ENCODE peak calls at places on chromosomes 11 and 22, in ten cellular contexts. I, V, O, W, R, G, F, P, M and A are unnamed samples.

GRCh38 chr11:76456571-76456970 is 11.8 kb downstream of the EMSY start:
- DNase-seq in M (no peak), P (no peak), W (no peak), I (no peak), O (no peak), R (no peak), V (no peak), F (peak), G (no peak), A (no peak)

GRCh38 chr11:118912742-118913410 is 12.8 kb downstream of the BCL9L start:
- DNase-seq in P (peak), G (no peak), M (no peak), I (no peak), R (no peak), F (peak), W (peak), V (no peak), O (no peak), A (peak)

GRCh38 chr22:41910050-41910598 is 4.8 kb downstream of the SHISA8 start:
- DNase-seq in R (no peak), G (no peak), W (peak), I (no peak), V (no peak), P (no peak), O (no peak), F (no peak), M (no peak), A (no peak)

GRCh38 chr11:6498121-6498520 is 1.0 kb downstream of the DNHD1 start:
- DNase-seq in I (no peak), O (no peak), G (no peak), R (peak), W (no peak), M (no peak), F (peak), V (no peak), P (peak), A (no peak)

GRCh38 chr11:77379253-77379652 is 77.8 kb upstream of the GDPD4 start:
- DNase-seq in V (no peak), F (peak), W (no peak), R (peak), O (no peak), P (peak), I (no peak), G (no peak), M (no peak), A (peak)

GRCh38 chr11:36350137-36350513 is 54.0 kb downstream of the PRR5L start:
- DNase-seq in M (no peak), P (no peak), R (no peak), G (no peak), W (no peak), F (no peak), O (no peak), V (no peak), I (no peak), A (no peak)

GRCh38 chr11:106668147-106668546 is 350.1 kb downstream of the GUCY1A2 start:
- DNase-seq in F (peak), O (no peak), P (peak), M (no peak), I (no peak), G (no peak), V (no peak), W (no peak), R (peak), A (peak)

GRCh38 chr22:22752199-22752555 is 107.8 kb downstream of the GGTLC2 start:
- DNase-seq in O (no peak), M (no peak), V (no peak), G (no peak), P (no peak), I (no peak), W (no peak), F (no peak), R (no peak), A (no peak)

GRCh38 chr22:49768511-49768910 is 59.2 kb downstream of the BRD1 start:
- DNase-seq in R (no peak), O (no peak), G (no peak), M (no peak), F (no peak), W (no peak), V (no peak), P (no peak), I (no peak), A (no peak)

GRCh38 chr11:36427079-36427478 is 83.0 kb downstream of the TRAF6 start:
- DNase-seq in P (peak), V (no peak), W (peak), I (no peak), R (no peak), G (no peak), O (no peak), M (no peak), F (no peak), A (no peak)

GRCh38 chr11:24661313-24661712 is 164.5 kb downstream of the LUZP2 start:
- DNase-seq in V (no peak), P (no peak), M (no peak), R (no peak), I (no peak), W (no peak), O (no peak), G (no peak), F (no peak), A (no peak)

GRCh38 chr11:15327786-15328231 is 213.1 kb downstream of the INSC start:
- DNase-seq in W (peak), G (peak), F (peak), V (peak), I (peak), P (peak), R (peak), M (no peak), O (peak), A (peak)

GRCh38 chr11:105177658-105178057 is 38.1 kb upstream of the CARD18 start:
- DNase-seq in G (no peak), V (no peak), R (peak), P (peak), O (no peak), F (peak), W (no peak), I (no peak), M (no peak), A (peak)

GRCh38 chr22:31681625-31682345 is 19.8 kb upstream of the PISD start:
- DNase-seq in G (no peak), M (no peak), R (peak), V (no peak), F (peak), O (no peak), W (no peak), I (no peak), P (peak), A (no peak)

GRCh38 chr22:32324505-32325415 is 32.9 kb upstream of the RFPL3 start:
- DNase-seq in F (no peak), G (no peak), I (no peak), W (no peak), O (peak), P (no peak), V (no peak), R (no peak), M (no peak), A (no peak)

GRCh38 chr11:69638941-69639681 is 1.8 kb upstream of the CCND1 start:
- DNase-seq in P (peak), G (peak), M (no peak), W (peak), F (peak), V (peak), I (peak), O (peak), R (peak), A (peak)

GRCh38 chr22:38727123-38727522 is 21.4 kb downstream of the GTPBP1 start:
- DNase-seq in W (no peak), M (no peak), F (no peak), P (no peak), V (no peak), R (no peak), O (no peak), G (peak), I (no peak), A (no peak)

GRCh38 chr11:67054851-67055523 is 1.7 kb upstream of the RHOD start:
- DNase-seq in O (peak), W (peak), G (no peak), V (no peak), R (peak), F (peak), P (peak), M (no peak), I (peak), A (peak)

GRCh38 chr11:69211540-69212120 is 55.9 kb downstream of the SMIM38 start:
- DNase-seq in F (no peak), P (no peak), M (no peak), R (peak), O (no peak), G (no peak), W (no peak), I (no peak), V (no peak), A (no peak)

GRCh38 chr22:46963672-46964545 is 201.5 kb downstream of the TBC1D22A start:
- DNase-seq in P (no peak), V (no peak), I (no peak), M (no peak), R (no peak), O (peak), G (no peak), F (no peak), W (no peak), A (no peak)

GRCh38 chr11:11836676-11837231 is 5.0 kb upstream of the USP47 start:
- DNase-seq in I (no peak), G (no peak), O (no peak), R (no peak), P (no peak), W (no peak), V (no peak), M (no peak), F (no peak), A (no peak)

GRCh38 chr11:91947215-91947614 is 277.4 kb upstream of the FAT3 start:
- DNase-seq in O (no peak), P (peak), I (no peak), W (peak), F (peak), G (no peak), R (peak), M (no peak), V (peak), A (peak)

GRCh38 chr22:48581821-48582469 is 1245.7 kb downstream of the BRD1 start:
- DNase-seq in I (no peak), W (no peak), V (no peak), O (no peak), G (no peak), F (no peak), M (no peak), R (no peak), P (no peak), A (no peak)

GRCh38 chr11:130478881-130479280 is 30.4 kb downstream of the ADAMTS15 start:
- DNase-seq in O (no peak), M (no peak), R (peak), I (no peak), P (peak), F (peak), G (no peak), V (no peak), W (no peak), A (no peak)

GRCh38 chr11:127130321-127130720 is 129.8 kb upstream of the KIRREL3 start:
- DNase-seq in P (no peak), F (no peak), I (no peak), R (no peak), W (no peak), M (no peak), V (no peak), G (no peak), O (no peak), A (no peak)

GRCh38 chr11:17747131-17747955 is 12.8 kb downstream of the KCNC1 start:
- DNase-seq in W (no peak), O (no peak), P (no peak), G (no peak), F (no peak), M (no peak), R (no peak), I (no peak), V (no peak), A (no peak)

GRCh38 chr22:31753005-31753633 is 700 bp upstream of the DEPDC5 start:
- DNase-seq in I (no peak), W (peak), P (no peak), O (peak), M (peak), V (no peak), R (peak), G (no peak), F (no peak), A (peak)

GRCh38 chr11:33936745-33937612 is 45.1 kb upstream of the LMO2 start:
- DNase-seq in G (no peak), F (peak), M (no peak), V (no peak), I (no peak), W (peak), O (no peak), R (peak), P (peak), A (peak)

GRCh38 chr11:33934450-33934849 is 42.6 kb upstream of the LMO2 start:
- DNase-seq in V (no peak), I (no peak), R (no peak), M (no peak), P (no peak), F (no peak), O (no peak), G (no peak), W (peak), A (no peak)

GRCh38 chr11:33935005-33935404 is 43.1 kb upstream of the LMO2 start:
- DNase-seq in R (no peak), P (no peak), F (no peak), W (no peak), M (no peak), O (no peak), V (no peak), G (no peak), I (no peak), A (no peak)

GRCh38 chr11:33935466-33935865 is 43.6 kb upstream of the LMO2 start:
- DNase-seq in M (no peak), W (no peak), V (no peak), O (no peak), I (no peak), F (no peak), P (no peak), R (no peak), G (no peak), A (no peak)

DNA sequence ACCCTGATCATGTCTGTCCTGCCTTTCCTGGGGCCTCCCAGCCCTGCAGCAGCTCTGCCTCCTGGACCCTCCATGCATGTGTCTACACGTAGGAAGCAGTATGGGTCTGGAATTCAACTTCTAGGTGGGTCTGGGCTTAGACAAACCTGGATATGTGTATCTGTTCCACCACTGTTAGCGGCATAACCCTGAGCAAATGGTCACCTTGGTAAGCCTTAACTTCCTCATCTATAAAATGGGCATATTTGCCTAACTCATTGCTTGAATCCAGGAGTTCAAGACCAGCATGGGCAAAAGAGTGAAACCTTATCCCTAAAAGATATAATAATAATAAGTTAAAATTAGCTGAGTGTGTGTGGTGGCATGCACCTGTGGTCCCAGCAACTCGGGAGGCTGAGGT is 44.2 kb upstream of the LMO2 start:
- DNase-seq in W (no peak), R (no peak), I (no peak), V (no peak), O (no peak), F (no peak), G (no peak), P (no peak), M (no peak), A (no peak)
- TF ChIP-seq CTCF in W (no peak), R (no peak), I (no peak), V (no peak), O (no peak), F (no peak), G (no peak), P (no peak), M (no peak), A (no peak)

GRCh38 chr22:23773247-23774113 is 831 bp downstream of the MMP11 start:
- DNase-seq in G (no peak), I (no peak), M (no peak), O (no peak), F (no peak), W (no peak), R (no peak), V (no peak), P (no peak), A (no peak)
- H3K4me3 ChIP-seq in G (peak), I (peak), M (peak), O (peak), F (peak), W (no peak), R (peak), V (peak), P (peak), A (peak)

DNA sequence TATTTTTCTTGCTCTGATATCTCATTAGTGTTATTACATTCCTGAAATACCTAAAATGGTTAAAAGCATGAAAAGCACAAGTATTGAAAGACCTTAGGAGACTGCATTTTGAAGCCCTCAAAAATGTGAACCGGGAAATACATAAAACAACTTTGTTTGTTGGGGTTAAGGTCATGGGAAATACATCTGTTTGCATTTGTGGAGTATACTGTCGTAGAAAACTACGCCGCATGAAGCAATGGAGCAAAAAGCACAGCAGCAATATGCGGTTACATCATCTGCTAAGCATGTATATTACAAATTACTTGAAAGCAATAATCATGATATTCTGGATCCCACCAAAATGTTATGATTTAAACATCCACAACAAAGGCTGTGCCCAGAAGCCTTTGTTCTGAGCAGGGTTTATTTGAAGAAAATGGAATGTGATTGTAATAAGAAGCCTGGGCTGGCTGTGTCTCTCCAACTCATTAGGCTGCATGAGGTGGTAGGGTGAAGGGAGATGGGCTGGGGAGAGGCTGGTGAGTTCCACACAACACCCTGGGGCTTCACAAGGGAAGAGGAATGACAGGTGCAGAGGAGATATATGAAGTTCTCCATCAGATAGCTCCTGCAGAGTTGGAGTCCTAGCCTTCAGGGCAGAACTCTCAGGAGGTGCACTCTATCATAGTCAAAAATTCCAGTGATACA is 64.7 kb upstream of the LIN7C start:
- DNase-seq in I (no peak), O (no peak), V (no peak), F (peak), G (no peak), R (peak), P (peak), M (no peak), W (no peak), A (no peak)
- TF ChIP-seq CTCF in I (no peak), O (no peak), V (no peak), F (no peak), G (no peak), R (no peak), P (no peak), M (no peak), W (no peak), A (no peak)

GRCh38 chr11:114062272-114062671 is 2.8 kb downstream of the ZBTB16 start:
- DNase-seq in I (no peak), W (no peak), M (no peak), F (no peak), G (no peak), R (no peak), V (no peak), P (no peak), O (no peak), A (no peak)
- H3K4me3 ChIP-seq in I (no peak), W (no peak), M (peak), F (no peak), G (peak), R (no peak), V (no peak), P (no peak), O (peak), A (no peak)